ENCODE peak calls at places on chromosomes 5 and 9, in seven cellular contexts. B, W, T, O, Y, I and R are unnamed samples.

GRCh38 chr5:73160239-73160671 is 12.7 kb upstream of the TMEM174 start:
- DNase-seq in B (no peak), W (no peak), T (no peak), O (no peak), Y (no peak), I (peak), R (no peak)

GRCh38 chr9:129575818-129576217 is 45.1 kb downstream of the C9orf50 start:
- DNase-seq in B (no peak), W (no peak), T (no peak), O (no peak), Y (no peak), I (no peak), R (no peak)

GRCh38 chr9:18741331-18741730 is 267.4 kb downstream of the ADAMTSL1 start:
- DNase-seq in B (no peak), W (no peak), T (no peak), O (no peak), Y (no peak), I (no peak), R (no peak)

GRCh38 chr5:5767286-5767928 is 344.9 kb downstream of the ICE1 start:
- DNase-seq in B (no peak), W (peak), T (peak), O (no peak), Y (no peak), I (no peak), R (no peak)

GRCh38 chr9:104863180-104863883 is 64.6 kb downstream of the ABCA1 start:
- DNase-seq in B (peak), W (peak), T (peak), O (no peak), Y (no peak), I (peak), R (no peak)

GRCh38 chr5:39482098-39482497 is 57.3 kb upstream of the DAB2 start:
- DNase-seq in B (no peak), W (no peak), T (no peak), O (no peak), Y (no peak), I (no peak), R (no peak)

GRCh38 chr9:106376689-106377088 is 486.3 kb upstream of the ZNF462 start:
- DNase-seq in B (no peak), W (no peak), T (no peak), O (no peak), Y (no peak), I (no peak), R (no peak)

GRCh38 chr5:134436523-134437339 is 25.1 kb upstream of the CDKN2AIPNL start:
- DNase-seq in B (peak), W (no peak), T (peak), O (peak), Y (peak), I (peak), R (peak)

GRCh38 chr5:98050583-98050982 is 722.9 kb upstream of the RGMB start:
- DNase-seq in B (peak), W (no peak), T (no peak), O (no peak), Y (no peak), I (no peak), R (no peak)

GRCh38 chr5:143428738-143429420 is 25.4 kb upstream of the NR3C1 start:
- DNase-seq in B (peak), W (no peak), T (no peak), O (no peak), Y (no peak), I (no peak), R (no peak)

GRCh38 chr5:96655085-96655484 is 7.1 kb upstream of the CAST start:
- DNase-seq in B (no peak), W (no peak), T (no peak), O (no peak), Y (no peak), I (no peak), R (no peak)

GRCh38 chr5:154519375-154519774 is 41.3 kb upstream of the HAND1 start:
- DNase-seq in B (no peak), W (no peak), T (no peak), O (no peak), Y (no peak), I (no peak), R (no peak)

GRCh38 chr5:95615164-95615467 is 4.8 kb upstream of the GPR150 start:
- DNase-seq in B (no peak), W (no peak), T (no peak), O (no peak), Y (no peak), I (no peak), R (no peak)

GRCh38 chr5:34639852-34640626 is 16.1 kb upstream of the RAI14 start:
- DNase-seq in B (peak), W (no peak), T (no peak), O (no peak), Y (no peak), I (no peak), R (no peak)

GRCh38 chr5:147479431-147479830 is 30.4 kb downstream of the DPYSL3 start:
- DNase-seq in B (peak), W (no peak), T (no peak), O (no peak), Y (no peak), I (no peak), R (no peak)

GRCh38 chr5:174234388-174234787 is 188.9 kb downstream of the NSG2 start:
- DNase-seq in B (no peak), W (no peak), T (no peak), O (no peak), Y (no peak), I (no peak), R (no peak)

GRCh38 chr5:136198453-136198852 is 5.5 kb upstream of the SMIM32 start:
- DNase-seq in B (no peak), W (no peak), T (no peak), O (no peak), Y (no peak), I (no peak), R (no peak)

GRCh38 chr9:19875291-19875910 is 86.6 kb upstream of the SLC24A2 start:
- DNase-seq in B (peak), W (no peak), T (no peak), O (no peak), Y (no peak), I (no peak), R (no peak)

GRCh38 chr9:20357207-20357503 is 265.1 kb downstream of the MLLT3 start:
- DNase-seq in B (peak), W (no peak), T (no peak), O (no peak), Y (no peak), I (no peak), R (no peak)